ENCODE peak calls at places on chromosome 21, in seven cellular contexts. One of them, this sample, is unnamed.

GRCh38 chr21:45829566-45830147 is 151.9 kb upstream of the COL6A1 start:
- DNase-seq in AG04450: no peak
- DNase-seq in uterus: no peak
- DNase-seq in esophagus squamous epithelium: no peak
- DNase-seq in heart left ventricle: no peak
- DNase-seq in fibroblast of the aortic adventitia: no peak
- DNase-seq in epithelial cell of esophagus: no peak
- DNase-seq in this sample: no peak

GRCh38 chr21:25385912-25386474 is 221.3 kb downstream of the MRPL39 start:
- DNase-seq in AG04450: peak
- DNase-seq in uterus: no peak
- DNase-seq in esophagus squamous epithelium: no peak
- DNase-seq in heart left ventricle: no peak
- DNase-seq in fibroblast of the aortic adventitia: peak
- DNase-seq in epithelial cell of esophagus: peak
- DNase-seq in this sample: no peak

GRCh38 chr21:25583370-25584133 is 23.7 kb downstream of the MRPL39 start:
- DNase-seq in AG04450: no peak
- DNase-seq in uterus: no peak
- DNase-seq in esophagus squamous epithelium: no peak
- DNase-seq in heart left ventricle: no peak
- DNase-seq in fibroblast of the aortic adventitia: no peak
- DNase-seq in epithelial cell of esophagus: no peak
- DNase-seq in this sample: no peak

GRCh38 chr21:26777166-26777565 is 68.0 kb downstream of the ADAMTS1 start:
- DNase-seq in AG04450: no peak
- DNase-seq in uterus: no peak
- DNase-seq in esophagus squamous epithelium: no peak
- DNase-seq in heart left ventricle: no peak
- DNase-seq in fibroblast of the aortic adventitia: no peak
- DNase-seq in epithelial cell of esophagus: no peak
- DNase-seq in this sample: no peak

GRCh38 chr21:19236209-19236608 is 832.6 kb upstream of the TMPRSS15 start:
- DNase-seq in AG04450: no peak
- DNase-seq in uterus: no peak
- DNase-seq in esophagus squamous epithelium: no peak
- DNase-seq in heart left ventricle: no peak
- DNase-seq in fibroblast of the aortic adventitia: no peak
- DNase-seq in epithelial cell of esophagus: no peak
- DNase-seq in this sample: no peak

GRCh38 chr21:16419188-16419874 is 689.5 kb downstream of the USP25 start:
- DNase-seq in AG04450: peak
- DNase-seq in uterus: peak
- DNase-seq in esophagus squamous epithelium: no peak
- DNase-seq in heart left ventricle: peak
- DNase-seq in fibroblast of the aortic adventitia: peak
- DNase-seq in epithelial cell of esophagus: peak
- DNase-seq in this sample: no peak

GRCh38 chr21:25568230-25568629 is 39.1 kb downstream of the MRPL39 start:
- DNase-seq in AG04450: peak
- DNase-seq in uterus: no peak
- DNase-seq in esophagus squamous epithelium: no peak
- DNase-seq in heart left ventricle: peak
- DNase-seq in fibroblast of the aortic adventitia: peak
- DNase-seq in epithelial cell of esophagus: no peak
- DNase-seq in this sample: no peak

GRCh38 chr21:45830221-45830640 is 151.3 kb upstream of the COL6A1 start:
- DNase-seq in AG04450: no peak
- DNase-seq in uterus: no peak
- DNase-seq in esophagus squamous epithelium: no peak
- DNase-seq in heart left ventricle: no peak
- DNase-seq in fibroblast of the aortic adventitia: no peak
- DNase-seq in epithelial cell of esophagus: no peak
- DNase-seq in this sample: no peak

GRCh38 chr21:25133939-25134338 is 473.3 kb downstream of the MRPL39 start:
- DNase-seq in AG04450: no peak
- DNase-seq in uterus: no peak
- DNase-seq in esophagus squamous epithelium: no peak
- DNase-seq in heart left ventricle: no peak
- DNase-seq in fibroblast of the aortic adventitia: no peak
- DNase-seq in epithelial cell of esophagus: no peak
- DNase-seq in this sample: peak

GRCh38 chr21:44950016-44950326 is 10.1 kb downstream of the SLX9 start:
- DNase-seq in AG04450: no peak
- DNase-seq in uterus: no peak
- DNase-seq in esophagus squamous epithelium: no peak
- DNase-seq in heart left ventricle: no peak
- DNase-seq in fibroblast of the aortic adventitia: no peak
- DNase-seq in epithelial cell of esophagus: no peak
- DNase-seq in this sample: no peak

GRCh38 chr21:16522512-16522911 is 792.7 kb downstream of the USP25 start:
- DNase-seq in AG04450: peak
- DNase-seq in uterus: no peak
- DNase-seq in esophagus squamous epithelium: no peak
- DNase-seq in heart left ventricle: no peak
- DNase-seq in fibroblast of the aortic adventitia: peak
- DNase-seq in epithelial cell of esophagus: peak
- DNase-seq in this sample: no peak

GRCh38 chr21:46172863-46173528 is 11.3 kb downstream of the SPATC1L start:
- DNase-seq in AG04450: no peak
- DNase-seq in uterus: no peak
- DNase-seq in esophagus squamous epithelium: no peak
- DNase-seq in heart left ventricle: no peak
- DNase-seq in fibroblast of the aortic adventitia: no peak
- DNase-seq in epithelial cell of esophagus: no peak
- DNase-seq in this sample: no peak

GRCh38 chr21:25732091-25732760 is 2.5 kb downstream of the ATP5PF start:
- DNase-seq in AG04450: no peak
- DNase-seq in uterus: no peak
- DNase-seq in esophagus squamous epithelium: no peak
- DNase-seq in heart left ventricle: no peak
- DNase-seq in fibroblast of the aortic adventitia: no peak
- DNase-seq in epithelial cell of esophagus: peak
- DNase-seq in this sample: no peak

GRCh38 chr21:46091118-46091517 is 6.8 kb upstream of the COL6A2 start:
- DNase-seq in AG04450: no peak
- DNase-seq in uterus: no peak
- DNase-seq in esophagus squamous epithelium: no peak
- DNase-seq in heart left ventricle: no peak
- DNase-seq in fibroblast of the aortic adventitia: no peak
- DNase-seq in epithelial cell of esophagus: no peak
- DNase-seq in this sample: no peak

GRCh38 chr21:18499761-18500376 is 96.3 kb upstream of the TMPRSS15 start:
- DNase-seq in AG04450: no peak
- DNase-seq in uterus: no peak
- DNase-seq in esophagus squamous epithelium: no peak
- DNase-seq in heart left ventricle: no peak
- DNase-seq in fibroblast of the aortic adventitia: peak
- DNase-seq in epithelial cell of esophagus: peak
- DNase-seq in this sample: no peak

GRCh38 chr21:37983336-37984095 is 67.3 kb upstream of the KCNJ6 start:
- DNase-seq in AG04450: no peak
- DNase-seq in uterus: no peak
- DNase-seq in esophagus squamous epithelium: no peak
- DNase-seq in heart left ventricle: no peak
- DNase-seq in fibroblast of the aortic adventitia: no peak
- DNase-seq in epithelial cell of esophagus: peak
- DNase-seq in this sample: no peak

GRCh38 chr21:41802684-41803083 is 35.8 kb upstream of the RIPK4 start:
- DNase-seq in AG04450: no peak
- DNase-seq in uterus: peak
- DNase-seq in esophagus squamous epithelium: no peak
- DNase-seq in heart left ventricle: no peak
- DNase-seq in fibroblast of the aortic adventitia: peak
- DNase-seq in epithelial cell of esophagus: no peak
- DNase-seq in this sample: no peak
- H3K4me3 ChIP-seq in AG04450: no peak
- H3K4me3 ChIP-seq in uterus: no peak
- H3K4me3 ChIP-seq in esophagus squamous epithelium: no peak
- H3K4me3 ChIP-seq in heart left ventricle: no peak
- H3K4me3 ChIP-seq in fibroblast of the aortic adventitia: no peak
- H3K4me3 ChIP-seq in epithelial cell of esophagus: no peak
- H3K4me3 ChIP-seq in this sample: no peak

GRCh38 chr21:29155933-29156260 is 25.5 kb downstream of the MAP3K7CL start:
- DNase-seq in AG04450: no peak
- DNase-seq in uterus: no peak
- DNase-seq in esophagus squamous epithelium: no peak
- DNase-seq in heart left ventricle: no peak
- DNase-seq in fibroblast of the aortic adventitia: no peak
- DNase-seq in epithelial cell of esophagus: no peak
- DNase-seq in this sample: no peak

GRCh38 chr21:29157084-29157483 is 26.6 kb downstream of the MAP3K7CL start:
- DNase-seq in AG04450: no peak
- DNase-seq in uterus: no peak
- DNase-seq in esophagus squamous epithelium: no peak
- DNase-seq in heart left ventricle: no peak
- DNase-seq in fibroblast of the aortic adventitia: no peak
- DNase-seq in epithelial cell of esophagus: no peak
- DNase-seq in this sample: no peak

GRCh38 chr21:29154270-29154669 is 23.8 kb downstream of the MAP3K7CL start:
- DNase-seq in AG04450: no peak
- DNase-seq in uterus: no peak
- DNase-seq in esophagus squamous epithelium: no peak
- DNase-seq in heart left ventricle: no peak
- DNase-seq in fibroblast of the aortic adventitia: no peak
- DNase-seq in epithelial cell of esophagus: no peak
- DNase-seq in this sample: no peak

GRCh38 chr21:29152936-29153335 is 22.5 kb downstream of the MAP3K7CL start:
- DNase-seq in AG04450: no peak
- DNase-seq in uterus: no peak
- DNase-seq in esophagus squamous epithelium: no peak
- DNase-seq in heart left ventricle: no peak
- DNase-seq in fibroblast of the aortic adventitia: no peak
- DNase-seq in epithelial cell of esophagus: peak
- DNase-seq in this sample: no peak

GRCh38 chr21:29155118-29155932 is 24.9 kb downstream of the MAP3K7CL start:
- DNase-seq in AG04450: no peak
- DNase-seq in uterus: peak
- DNase-seq in esophagus squamous epithelium: no peak
- DNase-seq in heart left ventricle: peak
- DNase-seq in fibroblast of the aortic adventitia: peak
- DNase-seq in epithelial cell of esophagus: peak
- DNase-seq in this sample: peak
- TF ChIP-seq CTCF in AG04450: no peak
- TF ChIP-seq CTCF in uterus: peak
- TF ChIP-seq CTCF in esophagus squamous epithelium: no peak
- TF ChIP-seq CTCF in heart left ventricle: no peak
- TF ChIP-seq CTCF in fibroblast of the aortic adventitia: peak
- TF ChIP-seq CTCF in epithelial cell of esophagus: peak
- TF ChIP-seq CTCF in this sample: no peak

GRCh38 chr21:29125199-29125598 is 5.2 kb upstream of the MAP3K7CL start:
- DNase-seq in AG04450: no peak
- DNase-seq in uterus: no peak
- DNase-seq in esophagus squamous epithelium: no peak
- DNase-seq in heart left ventricle: no peak
- DNase-seq in fibroblast of the aortic adventitia: no peak
- DNase-seq in epithelial cell of esophagus: no peak
- DNase-seq in this sample: no peak

GRCh38 chr21:29124645-29125044 is 5.8 kb upstream of the MAP3K7CL start:
- DNase-seq in AG04450: no peak
- DNase-seq in uterus: no peak
- DNase-seq in esophagus squamous epithelium: no peak
- DNase-seq in heart left ventricle: no peak
- DNase-seq in fibroblast of the aortic adventitia: no peak
- DNase-seq in epithelial cell of esophagus: no peak
- DNase-seq in this sample: no peak

GRCh38 chr21:29117372-29117955 is 13.0 kb upstream of the MAP3K7CL start:
- DNase-seq in AG04450: no peak
- DNase-seq in uterus: no peak
- DNase-seq in esophagus squamous epithelium: no peak
- DNase-seq in heart left ventricle: no peak
- DNase-seq in fibroblast of the aortic adventitia: no peak
- DNase-seq in epithelial cell of esophagus: peak
- DNase-seq in this sample: no peak

GRCh38 chr21:29125979-29126378 is 4.5 kb upstream of the MAP3K7CL start:
- DNase-seq in AG04450: no peak
- DNase-seq in uterus: no peak
- DNase-seq in esophagus squamous epithelium: no peak
- DNase-seq in heart left ventricle: no peak
- DNase-seq in fibroblast of the aortic adventitia: no peak
- DNase-seq in epithelial cell of esophagus: no peak
- DNase-seq in this sample: no peak

DNA sequence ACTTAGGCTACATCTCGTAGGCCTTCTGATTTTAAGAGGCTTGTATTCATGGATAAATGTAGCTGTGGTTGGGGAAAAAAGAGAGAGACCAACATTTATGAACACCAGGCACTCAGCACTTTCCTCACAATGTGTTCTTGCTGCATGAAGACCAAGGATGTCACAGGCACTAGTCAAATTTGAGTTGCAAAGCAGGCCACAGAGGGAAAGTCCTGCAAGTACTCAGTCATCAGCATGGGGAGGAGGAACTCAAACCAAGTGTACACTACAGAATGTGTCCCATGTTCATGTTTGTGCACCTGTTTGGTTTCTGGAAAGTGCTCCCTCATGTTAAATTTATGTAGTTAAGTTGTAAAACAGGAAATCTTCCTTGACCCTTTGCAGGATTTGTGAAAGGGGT is 8.7 kb upstream of the MAP3K7CL start:
- DNase-seq in AG04450: no peak
- DNase-seq in uterus: no peak
- DNase-seq in esophagus squamous epithelium: no peak
- DNase-seq in heart left ventricle: no peak
- DNase-seq in fibroblast of the aortic adventitia: no peak
- DNase-seq in epithelial cell of esophagus: no peak
- DNase-seq in this sample: no peak
- H3K4me3 ChIP-seq in AG04450: no peak
- H3K4me3 ChIP-seq in uterus: no peak
- H3K4me3 ChIP-seq in esophagus squamous epithelium: no peak
- H3K4me3 ChIP-seq in heart left ventricle: no peak
- H3K4me3 ChIP-seq in fibroblast of the aortic adventitia: no peak
- H3K4me3 ChIP-seq in epithelial cell of esophagus: no peak
- H3K4me3 ChIP-seq in this sample: no peak

GRCh38 chr21:31343680-31344480 is at the start of gene TIAM1:
- DNase-seq in AG04450: no peak
- DNase-seq in uterus: peak
- DNase-seq in esophagus squamous epithelium: no peak
- DNase-seq in heart left ventricle: peak
- DNase-seq in fibroblast of the aortic adventitia: peak
- DNase-seq in epithelial cell of esophagus: peak
- DNase-seq in this sample: peak

GRCh38 chr21:31346256-31346821 is 2.3 kb upstream of the TIAM1 start:
- DNase-seq in AG04450: no peak
- DNase-seq in uterus: no peak
- DNase-seq in esophagus squamous epithelium: no peak
- DNase-seq in heart left ventricle: no peak
- DNase-seq in fibroblast of the aortic adventitia: no peak
- DNase-seq in epithelial cell of esophagus: no peak
- DNase-seq in this sample: peak

GRCh38 chr21:31349208-31349607 is 5.1 kb upstream of the TIAM1 start:
- DNase-seq in AG04450: no peak
- DNase-seq in uterus: no peak
- DNase-seq in esophagus squamous epithelium: no peak
- DNase-seq in heart left ventricle: no peak
- DNase-seq in fibroblast of the aortic adventitia: no peak
- DNase-seq in epithelial cell of esophagus: no peak
- DNase-seq in this sample: no peak

GRCh38 chr21:31348188-31348587 is 4.1 kb upstream of the TIAM1 start:
- DNase-seq in AG04450: no peak
- DNase-seq in uterus: no peak
- DNase-seq in esophagus squamous epithelium: no peak
- DNase-seq in heart left ventricle: no peak
- DNase-seq in fibroblast of the aortic adventitia: no peak
- DNase-seq in epithelial cell of esophagus: no peak
- DNase-seq in this sample: no peak

GRCh38 chr21:31347435-31348032 is 3.5 kb upstream of the TIAM1 start:
- DNase-seq in AG04450: no peak
- DNase-seq in uterus: no peak
- DNase-seq in esophagus squamous epithelium: no peak
- DNase-seq in heart left ventricle: no peak
- DNase-seq in fibroblast of the aortic adventitia: peak
- DNase-seq in epithelial cell of esophagus: peak
- DNase-seq in this sample: no peak
- TF ChIP-seq CTCF in AG04450: peak
- TF ChIP-seq CTCF in uterus: no peak
- TF ChIP-seq CTCF in esophagus squamous epithelium: no peak
- TF ChIP-seq CTCF in heart left ventricle: peak
- TF ChIP-seq CTCF in fibroblast of the aortic adventitia: peak
- TF ChIP-seq CTCF in epithelial cell of esophagus: peak
- TF ChIP-seq CTCF in this sample: peak

This sample was measured in AG04449.